ENCODE peak calls at places on chromosome 5, in five cellular contexts. J is adrenal gland, R is A549, L is GM12878, V is GM12892. N is an unnamed sample.

GRCh38 chr5:62168882-62169281 is 137.1 kb upstream of the KIF2A start:
- DNase-seq in J (no peak), R (no peak), L (no peak), V (no peak), N (no peak)

GRCh38 chr5:14204011-14204670 is 61.0 kb downstream of the TRIO start:
- DNase-seq in J (no peak), R (no peak), L (no peak), V (no peak), N (no peak)

GRCh38 chr5:93596310-93596675 is 13.3 kb downstream of the NR2F1 start:
- DNase-seq in J (no peak), R (no peak), L (no peak), V (no peak), N (no peak)

GRCh38 chr5:173884402-173885053 is 3.6 kb upstream of the CPEB4 start:
- DNase-seq in J (no peak), R (no peak), L (peak; percentile 67), V (no peak), N (no peak)

GRCh38 chr5:18744990-18745590 is 1110.8 kb downstream of the TAF11L14 start:
- DNase-seq in J (no peak), R (no peak), L (no peak), V (no peak), N (no peak)

GRCh38 chr5:11455505-11455904 is 448.7 kb downstream of the CTNND2 start:
- DNase-seq in J (no peak), R (no peak), L (no peak), V (no peak), N (no peak)

GRCh38 chr5:66742083-66742895 is 146.1 kb downstream of the MAST4 start:
- DNase-seq in J (no peak), R (peak; percentile 61), L (no peak), V (no peak), N (no peak)

GRCh38 chr5:75681125-75681830 is 36.0 kb downstream of the POC5 start:
- DNase-seq in J (no peak), R (peak; percentile 19), L (no peak), V (no peak), N (no peak)

GRCh38 chr5:38151878-38152277 is 106.5 kb upstream of the EGFLAM start:
- DNase-seq in J (no peak), R (no peak), L (no peak), V (no peak), N (no peak)

GRCh38 chr5:39055760-39056393 is 18.3 kb downstream of the RICTOR start:
- DNase-seq in J (no peak), R (no peak), L (no peak), V (no peak), N (no peak)

GRCh38 chr5:179033004-179033580 is 9.5 kb downstream of the ZNF879 start:
- DNase-seq in J (no peak), R (no peak), L (no peak), V (no peak), N (no peak)

GRCh38 chr5:33148076-33148501 is 292.7 kb upstream of the TARS1 start:
- DNase-seq in J (peak; percentile 23), R (peak; percentile 81), L (no peak), V (no peak), N (peak; percentile 50)

GRCh38 chr5:132877938-132878337 is 4.5 kb downstream of the LEAP2 start:
- DNase-seq in J (no peak), R (no peak), L (no peak), V (no peak), N (no peak)

GRCh38 chr5:144369001-144369400 is 198.3 kb downstream of the KCTD16 start:
- DNase-seq in J (no peak), R (no peak), L (no peak), V (no peak), N (no peak)

GRCh38 chr5:168340487-168340886 is 49.0 kb downstream of the WWC1 start:
- DNase-seq in J (no peak), R (no peak), L (no peak), V (no peak), N (no peak)

GRCh38 chr5:177003649-177004048 is 2.9 kb downstream of the UIMC1 start:
- DNase-seq in J (peak; percentile 15), R (no peak), L (no peak), V (no peak), N (no peak)

GRCh38 chr5:92868442-92868841 is 712.6 kb downstream of the NR2F1-AS1 start:
- DNase-seq in J (no peak), R (no peak), L (no peak), V (no peak), N (no peak)

GRCh38 chr5:107919361-107919760 is 248.6 kb upstream of the EFNA5 start:
- DNase-seq in J (no peak), R (no peak), L (no peak), V (no peak), N (no peak)

GRCh38 chr5:57410374-57411320 is 72.0 kb downstream of the ACTBL2 start:
- DNase-seq in J (no peak), R (no peak), L (no peak), V (no peak), N (no peak)

GRCh38 chr5:124180523-124181461 is 565.6 kb downstream of the ZNF608 start:
- DNase-seq in J (no peak), R (no peak), L (no peak), V (no peak), N (no peak)

GRCh38 chr5:157918811-157919742 is 60.1 kb upstream of the CLINT1 start:
- DNase-seq in J (no peak), R (peak; percentile 13), L (no peak), V (no peak), N (no peak)
- TF ChIP-seq POLR2A in J (no peak), R (no peak), L (no peak), V (no peak), N (no peak)

DNA sequence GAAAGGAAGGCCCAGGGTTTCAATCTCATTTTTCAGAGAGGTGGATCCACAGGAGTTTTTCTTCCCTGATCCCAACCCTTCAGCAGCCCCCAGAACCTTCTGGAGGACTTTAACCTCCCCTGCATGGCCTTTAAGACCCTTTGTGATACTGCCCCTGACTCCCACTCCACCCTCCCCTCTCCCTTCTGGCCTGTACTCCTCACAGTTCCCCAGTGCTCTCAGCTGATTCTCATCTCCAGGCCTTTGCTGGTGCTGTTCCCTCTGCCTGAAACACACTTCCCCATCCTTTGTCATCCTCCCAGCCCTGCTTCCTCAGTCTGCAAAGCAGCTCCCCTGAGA is 18.5 kb downstream of the NEURL1B start:
- DNase-seq in J (no peak), R (no peak), L (no peak), V (no peak), N (no peak)
- TF ChIP-seq POLR2A in J (no peak), R (no peak), L (no peak), V (no peak), N (no peak)

GRCh38 chr5:55603947-55604346 is 69.2 kb upstream of the PLPP1 start:
- DNase-seq in J (no peak), R (peak; percentile 37), L (no peak), V (no peak), N (no peak)

GRCh38 chr5:55599148-55600050 is 64.6 kb upstream of the PLPP1 start:
- DNase-seq in J (no peak), R (no peak), L (no peak), V (no peak), N (no peak)

GRCh38 chr5:55600086-55600485 is 65.3 kb upstream of the PLPP1 start:
- DNase-seq in J (no peak), R (no peak), L (no peak), V (no peak), N (no peak)

GRCh38 chr5:55600536-55601208 is 65.9 kb upstream of the PLPP1 start:
- DNase-seq in J (no peak), R (peak; percentile 21), L (no peak), V (no peak), N (no peak)

GRCh38 chr5:55601209-55601618 is 66.5 kb upstream of the PLPP1 start:
- DNase-seq in J (peak; percentile 67), R (peak; percentile 96), L (no peak), V (no peak), N (peak; percentile 33)
- TF ChIP-seq POLR2A in J (peak; percentile 4), R (no peak), L (no peak), V (no peak), N (no peak)

GRCh38 chr5:141681695-141682641 is at the start of gene ARAP3:
- DNase-seq in J (peak; percentile 94), R (peak; percentile 75), L (no peak), V (no peak), N (peak; percentile 93)
- TF ChIP-seq POLR2A in J (no peak), R (peak; percentile 40), L (no peak), V (no peak), N (no peak)

GRCh38 chr5:73119492-73120157 is 750 bp upstream of the TMEM171 start:
- DNase-seq in J (no peak), R (peak; percentile 9), L (no peak), V (no peak), N (no peak)
- TF ChIP-seq POLR2A in J (no peak), R (no peak), L (no peak), V (no peak), N (no peak)